ENCODE peak calls at places on chromosomes 2 and 18, in five cellular contexts. One of them, this sample, is unnamed.

GRCh38 chr2:64143154-64144056 is 815 bp downstream of the PELI1 start:
- DNase-seq in kidney epithelial cell: no peak
- DNase-seq in AG20443: peak
- DNase-seq in left lobe of liver: no peak
- DNase-seq in sciatic nerve: no peak
- DNase-seq in this sample: no peak

GRCh38 chr2:118854507-118855300 is 7.3 kb upstream of the EN1 start:
- DNase-seq in kidney epithelial cell: no peak
- DNase-seq in AG20443: no peak
- DNase-seq in left lobe of liver: no peak
- DNase-seq in sciatic nerve: no peak
- DNase-seq in this sample: no peak

GRCh38 chr18:76507830-76508381 is 12.9 kb upstream of the ZNF516 start:
- DNase-seq in kidney epithelial cell: no peak
- DNase-seq in AG20443: no peak
- DNase-seq in left lobe of liver: no peak
- DNase-seq in sciatic nerve: peak
- DNase-seq in this sample: no peak

GRCh38 chr2:229033816-229034215 is 237.3 kb downstream of the PID1 start:
- DNase-seq in kidney epithelial cell: no peak
- DNase-seq in AG20443: no peak
- DNase-seq in left lobe of liver: no peak
- DNase-seq in sciatic nerve: no peak
- DNase-seq in this sample: no peak

GRCh38 chr2:224909885-224910517 is 132.3 kb downstream of the DOCK10 start:
- DNase-seq in kidney epithelial cell: peak
- DNase-seq in AG20443: peak
- DNase-seq in left lobe of liver: peak
- DNase-seq in sciatic nerve: peak
- DNase-seq in this sample: peak

GRCh38 chr18:61464551-61465102 is 131.4 kb downstream of the CDH20 start:
- DNase-seq in kidney epithelial cell: no peak
- DNase-seq in AG20443: no peak
- DNase-seq in left lobe of liver: no peak
- DNase-seq in sciatic nerve: no peak
- DNase-seq in this sample: no peak

GRCh38 chr2:55364189-55365055 is 55.2 kb downstream of the CCDC88A start:
- DNase-seq in kidney epithelial cell: peak
- DNase-seq in AG20443: peak
- DNase-seq in left lobe of liver: no peak
- DNase-seq in sciatic nerve: no peak
- DNase-seq in this sample: peak

GRCh38 chr2:44620189-44620990 is 258.6 kb downstream of the CAMKMT start:
- DNase-seq in kidney epithelial cell: no peak
- DNase-seq in AG20443: no peak
- DNase-seq in left lobe of liver: no peak
- DNase-seq in sciatic nerve: no peak
- DNase-seq in this sample: no peak

GRCh38 chr2:185128331-185128730 is 530.0 kb downstream of the ZNF804A start:
- DNase-seq in kidney epithelial cell: no peak
- DNase-seq in AG20443: no peak
- DNase-seq in left lobe of liver: no peak
- DNase-seq in sciatic nerve: no peak
- DNase-seq in this sample: no peak

GRCh38 chr2:28824870-28825269 is 14.2 kb downstream of the SPDYA start:
- DNase-seq in kidney epithelial cell: no peak
- DNase-seq in AG20443: no peak
- DNase-seq in left lobe of liver: no peak
- DNase-seq in sciatic nerve: no peak
- DNase-seq in this sample: no peak

GRCh38 chr2:85741811-85742507 is 11.8 kb upstream of the ATOH8 start:
- DNase-seq in kidney epithelial cell: no peak
- DNase-seq in AG20443: peak
- DNase-seq in left lobe of liver: peak
- DNase-seq in sciatic nerve: peak
- DNase-seq in this sample: peak

GRCh38 chr2:25981596-25982272 is 563 bp downstream of the KIF3C start:
- DNase-seq in kidney epithelial cell: no peak
- DNase-seq in AG20443: peak
- DNase-seq in left lobe of liver: no peak
- DNase-seq in sciatic nerve: no peak
- DNase-seq in this sample: no peak

GRCh38 chr2:136051001-136051724 is 65.7 kb upstream of the DARS1 start:
- DNase-seq in kidney epithelial cell: no peak
- DNase-seq in AG20443: no peak
- DNase-seq in left lobe of liver: no peak
- DNase-seq in sciatic nerve: no peak
- DNase-seq in this sample: no peak

GRCh38 chr2:69013123-69013836 is at the start of gene ANTXR1:
- DNase-seq in kidney epithelial cell: no peak
- DNase-seq in AG20443: peak
- DNase-seq in left lobe of liver: no peak
- DNase-seq in sciatic nerve: peak
- DNase-seq in this sample: peak

GRCh38 chr2:624551-625347 is 52.5 kb downstream of the TMEM18 start:
- DNase-seq in kidney epithelial cell: no peak
- DNase-seq in AG20443: no peak
- DNase-seq in left lobe of liver: no peak
- DNase-seq in sciatic nerve: no peak
- DNase-seq in this sample: no peak

GRCh38 chr2:17506736-17507616 is 11.3 kb downstream of the RAD51AP2 start:
- DNase-seq in kidney epithelial cell: peak
- DNase-seq in AG20443: no peak
- DNase-seq in left lobe of liver: no peak
- DNase-seq in sciatic nerve: no peak
- DNase-seq in this sample: no peak

GRCh38 chr18:59448546-59448945 is 89.5 kb upstream of the LMAN1 start:
- DNase-seq in kidney epithelial cell: no peak
- DNase-seq in AG20443: peak
- DNase-seq in left lobe of liver: no peak
- DNase-seq in sciatic nerve: no peak
- DNase-seq in this sample: no peak

GRCh38 chr2:40204268-40204667 is 247.6 kb downstream of the SLC8A1 start:
- DNase-seq in kidney epithelial cell: no peak
- DNase-seq in AG20443: peak
- DNase-seq in left lobe of liver: no peak
- DNase-seq in sciatic nerve: no peak
- DNase-seq in this sample: no peak

GRCh38 chr2:231715988-231716616 is 7.8 kb downstream of the PTMA start:
- DNase-seq in kidney epithelial cell: no peak
- DNase-seq in AG20443: peak
- DNase-seq in left lobe of liver: no peak
- DNase-seq in sciatic nerve: no peak
- DNase-seq in this sample: no peak

GRCh38 chr2:43073373-43073772 is 153.0 kb downstream of the ZFP36L2 start:
- DNase-seq in kidney epithelial cell: no peak
- DNase-seq in AG20443: peak
- DNase-seq in left lobe of liver: no peak
- DNase-seq in sciatic nerve: no peak
- DNase-seq in this sample: no peak

GRCh38 chr18:3453540-3454364 is 3.8 kb downstream of the TGIF1 start:
- DNase-seq in kidney epithelial cell: no peak
- DNase-seq in AG20443: peak
- DNase-seq in left lobe of liver: peak
- DNase-seq in sciatic nerve: peak
- DNase-seq in this sample: peak

GRCh38 chr2:190468814-190469569 is 60.8 kb downstream of the MFSD6 start:
- DNase-seq in kidney epithelial cell: peak
- DNase-seq in AG20443: peak
- DNase-seq in left lobe of liver: peak
- DNase-seq in sciatic nerve: peak
- DNase-seq in this sample: peak

GRCh38 chr2:224220581-224221255 is 181.2 kb downstream of the FAM124B start:
- DNase-seq in kidney epithelial cell: no peak
- DNase-seq in AG20443: no peak
- DNase-seq in left lobe of liver: no peak
- DNase-seq in sciatic nerve: no peak
- DNase-seq in this sample: no peak

GRCh38 chr18:74836296-74837139 is 238.8 kb downstream of the ZNF407 start:
- DNase-seq in kidney epithelial cell: no peak
- DNase-seq in AG20443: peak
- DNase-seq in left lobe of liver: no peak
- DNase-seq in sciatic nerve: no peak
- DNase-seq in this sample: no peak

GRCh38 chr2:240435457-240435954 is at the start of gene GPC1:
- DNase-seq in kidney epithelial cell: no peak
- DNase-seq in AG20443: peak
- DNase-seq in left lobe of liver: peak
- DNase-seq in sciatic nerve: peak
- DNase-seq in this sample: no peak

GRCh38 chr2:50863218-50863617 is 168.7 kb downstream of the NRXN1 start:
- DNase-seq in kidney epithelial cell: no peak
- DNase-seq in AG20443: no peak
- DNase-seq in left lobe of liver: no peak
- DNase-seq in sciatic nerve: no peak
- DNase-seq in this sample: no peak

This sample was measured in ureter.